ENCODE peak calls at places on chromosomes 2 and 18, in five cellular contexts. K is NCI-H1105; O is stimulated activated CD8-positive, alpha-beta memory T cell treated with anti-CD3 and anti-CD28 coated beads, Interleukin-4, amount 100 ng/mL, for 4 hours; U is GM06990; A is globus pallidus. S is an unnamed sample.

GRCh38 chr2:53021285-53021684 is 746.3 kb upstream of the CHAC2 start:
- DNase-seq in A (no peak), K (no peak), U (no peak), O (no peak), S (no peak)

GRCh38 chr2:46276652-46277051 is 20.6 kb upstream of the EPAS1 start:
- DNase-seq in A (no peak), K (no peak), O (no peak), U (no peak), S (no peak)

GRCh38 chr2:96533292-96534073 is 3.1 kb upstream of the ARID5A start:
- DNase-seq in K (no peak), U (no peak), A (no peak), O (no peak), S (peak)

GRCh38 chr2:9818097-9818496 is 25.2 kb upstream of the TAF1B start:
- DNase-seq in O (no peak), U (no peak), A (no peak), K (no peak), S (no peak)

GRCh38 chr18:39188278-39188677 is 1622.7 kb upstream of the CELF4 start:
- DNase-seq in O (no peak), K (peak), A (no peak), U (no peak), S (no peak)

GRCh38 chr2:43490387-43490786 is 105.5 kb downstream of the THADA start:
- DNase-seq in O (no peak), A (no peak), K (no peak), U (no peak), S (no peak)

GRCh38 chr18:57518533-57518932 is 68.0 kb downstream of the FECH start:
- DNase-seq in U (no peak), A (no peak), O (no peak), K (peak), S (no peak)

GRCh38 chr2:44351088-44351487 is 10.2 kb downstream of the PREPL start:
- DNase-seq in U (no peak), A (no peak), K (no peak), O (no peak), S (no peak)

GRCh38 chr18:33757037-33757436 is 179.0 kb downstream of the ASXL3 start:
- DNase-seq in U (no peak), K (peak), O (no peak), A (no peak), S (no peak)

GRCh38 chr2:40431600-40431955 is 20.3 kb downstream of the SLC8A1 start:
- DNase-seq in A (peak), U (no peak), K (no peak), O (no peak), S (peak)

GRCh38 chr2:226483745-226484619 is 315.6 kb downstream of the IRS1 start:
- DNase-seq in U (no peak), A (no peak), O (no peak), K (no peak), S (no peak)

GRCh38 chr2:138767101-138767500 is 13.1 kb downstream of the NXPH2 start:
- DNase-seq in U (no peak), K (no peak), O (no peak), A (no peak), S (no peak)

GRCh38 chr2:1011018-1011405 is 60.4 kb downstream of the SNTG2 start:
- DNase-seq in U (no peak), K (peak), O (no peak), A (no peak), S (no peak)

S was measured in posterior cingulate gyrus.